ENCODE peak calls at places on chromosomes 5 and 9, in five cellular contexts. U is cardiac fibroblast; A is activated naive CD8-positive, alpha-beta T cell treated with anti-CD3 and anti-CD28 coated beads, Interleukin-2, amount 50 U/mL, for 24 hours; X is stromal cell of bone marrow; Y is left ventricle myocardium superior. C is an unnamed sample.

GRCh38 chr5:103522586-103522985 is 40.0 kb downstream of the NUDT12 start:
- DNase-seq in X (no peak), U (peak), Y (no peak), A (no peak), C (no peak)

GRCh38 chr5:82107277-82107676 is 135.5 kb downstream of the ATG10 start:
- DNase-seq in Y (no peak), A (no peak), X (no peak), U (peak), C (no peak)

GRCh38 chr5:148963679-148964078 is 99.2 kb downstream of the SH3TC2 start:
- DNase-seq in A (no peak), U (no peak), X (no peak), Y (no peak), C (no peak)

GRCh38 chr5:147509041-147509709 is 693 bp downstream of the DPYSL3 start:
- DNase-seq in U (peak), A (no peak), Y (peak), X (no peak), C (no peak)

GRCh38 chr9:131478911-131479310 is 23.8 kb upstream of the POMT1 start:
- DNase-seq in Y (no peak), A (no peak), X (no peak), U (no peak), C (no peak)

GRCh38 chr5:2017540-2018389 is 135.0 kb upstream of the IRX4 start:
- DNase-seq in U (peak), A (peak), Y (no peak), X (no peak), C (peak)

GRCh38 chr9:4328723-4329122 is 28.9 kb upstream of the GLIS3 start:
- DNase-seq in A (no peak), Y (no peak), U (no peak), X (no peak), C (no peak)

GRCh38 chr5:122439645-122440044 is 127.6 kb downstream of the SNCAIP start:
- DNase-seq in Y (no peak), X (peak), U (no peak), A (no peak), C (no peak)

GRCh38 chr9:6681957-6682501 is 36.5 kb upstream of the GLDC start:
- DNase-seq in U (no peak), X (no peak), Y (no peak), A (peak), C (peak)

GRCh38 chr9:114721491-114722362 is 39.7 kb upstream of the TEX48 start:
- DNase-seq in A (no peak), X (no peak), U (no peak), Y (no peak), C (no peak)

GRCh38 chr5:130740047-130740569 is 424.9 kb downstream of the HINT1 start:
- DNase-seq in U (no peak), X (no peak), A (no peak), Y (no peak), C (no peak)

GRCh38 chr5:147346006-147346561 is 111.3 kb downstream of the STK32A start:
- DNase-seq in X (no peak), U (no peak), Y (no peak), A (no peak), C (no peak)

GRCh38 chr9:81461196-81461595 is 228.2 kb downstream of the TLE1 start:
- DNase-seq in Y (no peak), A (no peak), U (peak), X (no peak), C (no peak)

GRCh38 chr9:97889941-97890557 is 32.3 kb downstream of the TRMO start:
- DNase-seq in A (peak), X (no peak), U (peak), Y (peak), C (peak)

GRCh38 chr5:173972844-173973613 is 15.9 kb upstream of the C5orf47 start:
- DNase-seq in Y (peak), U (peak), A (peak), X (peak), C (peak)

GRCh38 chr5:124961517-124961916 is 215.1 kb upstream of the ZNF608 start:
- DNase-seq in A (no peak), Y (no peak), X (no peak), U (no peak), C (no peak)

GRCh38 chr5:172140120-172140519 is 47.9 kb downstream of the STK10 start:
- DNase-seq in A (no peak), X (no peak), U (no peak), Y (no peak), C (no peak)

GRCh38 chr5:140351609-140352334 is 5.4 kb upstream of the HBEGF start:
- DNase-seq in U (peak), A (peak), Y (no peak), X (peak), C (peak)

GRCh38 chr9:16681659-16681990 is 188.8 kb downstream of the BNC2 start:
- DNase-seq in A (no peak), X (no peak), Y (no peak), U (no peak), C (no peak)

GRCh38 chr5:74281191-74281590 is 359.3 kb downstream of the ENC1 start:
- DNase-seq in Y (no peak), U (no peak), A (no peak), X (no peak), C (no peak)

GRCh38 chr5:132656774-132657355 is 1.1 kb upstream of the IL13 start:
- DNase-seq in Y (no peak), U (no peak), A (peak), X (no peak), C (peak)

GRCh38 chr5:108521841-108522506 is 140.1 kb upstream of the FBXL17 start:
- DNase-seq in A (no peak), U (peak), X (peak), Y (no peak), C (peak)

GRCh38 chr9:3045153-3045552 is 201.3 kb upstream of the PUM3 start:
- DNase-seq in U (no peak), A (no peak), Y (no peak), X (no peak), C (no peak)

GRCh38 chr5:42250-42649 is 49.7 kb upstream of the PLEKHG4B start:
- DNase-seq in A (no peak), Y (no peak), X (no peak), U (no peak), C (no peak)

C was measured in stimulated activated naive CD8-positive, alpha-beta T cell treated with anti-CD3 and anti-CD28 coated beads, Interleukin-15, Interleukin-2, amounts not matched to agents 100 U/mL and 50 U/mL, for 24 hours.